ENCODE peak calls at places on chromosomes 7 and 10, in six cellular contexts. One of them, this sample, is unnamed.

GRCh38 chr7:27946351-27946750 is 206.4 kb downstream of the TAX1BP1 start:
- DNase-seq in upper lobe of right lung: no peak
- DNase-seq in neural progenitor cell: no peak
- DNase-seq in fibroblast of lung: no peak
- DNase-seq in heart left ventricle: no peak
- DNase-seq in right cardiac atrium: no peak
- DNase-seq in this sample: no peak

GRCh38 chr7:96312502-96312901 is 9.4 kb downstream of the SLC25A13 start:
- DNase-seq in upper lobe of right lung: no peak
- DNase-seq in neural progenitor cell: no peak
- DNase-seq in fibroblast of lung: no peak
- DNase-seq in heart left ventricle: no peak
- DNase-seq in right cardiac atrium: no peak
- DNase-seq in this sample: no peak

GRCh38 chr10:93287775-93288174 is 194.4 kb downstream of the MYOF start:
- DNase-seq in upper lobe of right lung: no peak
- DNase-seq in neural progenitor cell: peak; percentile 28
- DNase-seq in fibroblast of lung: no peak
- DNase-seq in heart left ventricle: no peak
- DNase-seq in right cardiac atrium: no peak
- DNase-seq in this sample: no peak

GRCh38 chr7:96329189-96329588 is 7.3 kb upstream of the SLC25A13 start:
- DNase-seq in upper lobe of right lung: no peak
- DNase-seq in neural progenitor cell: no peak
- DNase-seq in fibroblast of lung: no peak
- DNase-seq in heart left ventricle: no peak
- DNase-seq in right cardiac atrium: no peak
- DNase-seq in this sample: no peak

GRCh38 chr10:59698326-59698725 is 11.3 kb downstream of the SLC16A9 start:
- DNase-seq in upper lobe of right lung: no peak
- DNase-seq in neural progenitor cell: no peak
- DNase-seq in fibroblast of lung: no peak
- DNase-seq in heart left ventricle: no peak
- DNase-seq in right cardiac atrium: no peak
- DNase-seq in this sample: no peak

GRCh38 chr7:119254741-119255140 is 1018.2 kb upstream of the KCND2 start:
- DNase-seq in upper lobe of right lung: no peak
- DNase-seq in neural progenitor cell: no peak
- DNase-seq in fibroblast of lung: peak; percentile 2
- DNase-seq in heart left ventricle: no peak
- DNase-seq in right cardiac atrium: no peak
- DNase-seq in this sample: no peak

GRCh38 chr7:47757946-47758371 is 176.0 kb upstream of the TNS3 start:
- DNase-seq in upper lobe of right lung: peak; percentile 78
- DNase-seq in neural progenitor cell: no peak
- DNase-seq in fibroblast of lung: peak; percentile 94
- DNase-seq in heart left ventricle: peak; percentile 35
- DNase-seq in right cardiac atrium: peak; percentile 93
- DNase-seq in this sample: no peak

GRCh38 chr7:54542920-54543539 is 855 bp downstream of the VSTM2A start:
- DNase-seq in upper lobe of right lung: no peak
- DNase-seq in neural progenitor cell: peak; percentile 81
- DNase-seq in fibroblast of lung: peak; percentile 2
- DNase-seq in heart left ventricle: no peak
- DNase-seq in right cardiac atrium: no peak
- DNase-seq in this sample: no peak

GRCh38 chr7:5139998-5140397 is 50.0 kb upstream of the WIPI2 start:
- DNase-seq in upper lobe of right lung: peak; percentile 65
- DNase-seq in neural progenitor cell: peak; percentile 61
- DNase-seq in fibroblast of lung: peak; percentile 11
- DNase-seq in heart left ventricle: no peak
- DNase-seq in right cardiac atrium: peak; percentile 63
- DNase-seq in this sample: no peak

GRCh38 chr7:2024227-2024918 is 208.4 kb downstream of the MAD1L1 start:
- DNase-seq in upper lobe of right lung: peak; percentile 57
- DNase-seq in neural progenitor cell: no peak
- DNase-seq in fibroblast of lung: no peak
- DNase-seq in heart left ventricle: no peak
- DNase-seq in right cardiac atrium: peak; percentile 56
- DNase-seq in this sample: no peak

GRCh38 chr7:158527038-158527437 is 60.6 kb downstream of the PTPRN2 start:
- DNase-seq in upper lobe of right lung: no peak
- DNase-seq in neural progenitor cell: no peak
- DNase-seq in fibroblast of lung: no peak
- DNase-seq in heart left ventricle: no peak
- DNase-seq in right cardiac atrium: no peak
- DNase-seq in this sample: no peak

GRCh38 chr7:147419001-147419400 is 1171.6 kb upstream of the C7orf33 start:
- DNase-seq in upper lobe of right lung: no peak
- DNase-seq in neural progenitor cell: peak; percentile 38
- DNase-seq in fibroblast of lung: no peak
- DNase-seq in heart left ventricle: no peak
- DNase-seq in right cardiac atrium: no peak
- DNase-seq in this sample: no peak

GRCh38 chr7:44956157-44956766 is 22.6 kb downstream of the MYO1G start:
- DNase-seq in upper lobe of right lung: no peak
- DNase-seq in neural progenitor cell: no peak
- DNase-seq in fibroblast of lung: no peak
- DNase-seq in heart left ventricle: no peak
- DNase-seq in right cardiac atrium: no peak
- DNase-seq in this sample: no peak

GRCh38 chr7:99127636-99128035 is 16.3 kb downstream of the SMURF1 start:
- DNase-seq in upper lobe of right lung: no peak
- DNase-seq in neural progenitor cell: no peak
- DNase-seq in fibroblast of lung: peak; percentile 30
- DNase-seq in heart left ventricle: no peak
- DNase-seq in right cardiac atrium: no peak
- DNase-seq in this sample: no peak

GRCh38 chr7:101163281-101164070 is 1.9 kb downstream of the VGF start:
- DNase-seq in upper lobe of right lung: no peak
- DNase-seq in neural progenitor cell: peak; percentile 63
- DNase-seq in fibroblast of lung: no peak
- DNase-seq in heart left ventricle: no peak
- DNase-seq in right cardiac atrium: no peak
- DNase-seq in this sample: no peak

GRCh38 chr10:9219860-9220259 is 1165.4 kb downstream of the GATA3 start:
- DNase-seq in upper lobe of right lung: no peak
- DNase-seq in neural progenitor cell: no peak
- DNase-seq in fibroblast of lung: no peak
- DNase-seq in heart left ventricle: no peak
- DNase-seq in right cardiac atrium: no peak
- DNase-seq in this sample: no peak

GRCh38 chr10:110273474-110273873 is 31.2 kb downstream of the SMNDC1 start:
- DNase-seq in upper lobe of right lung: peak; percentile 74
- DNase-seq in neural progenitor cell: no peak
- DNase-seq in fibroblast of lung: peak; percentile 90
- DNase-seq in heart left ventricle: peak; percentile 47
- DNase-seq in right cardiac atrium: peak; percentile 87
- DNase-seq in this sample: no peak

GRCh38 chr10:99917963-99918825 is 91.6 kb downstream of the DNMBP start:
- DNase-seq in upper lobe of right lung: peak; percentile 66
- DNase-seq in neural progenitor cell: peak; percentile 86
- DNase-seq in fibroblast of lung: peak; percentile 63
- DNase-seq in heart left ventricle: peak; percentile 28
- DNase-seq in right cardiac atrium: peak; percentile 73
- DNase-seq in this sample: peak; percentile 66

GRCh38 chr7:156503195-156503594 is 137.4 kb upstream of the RNF32 start:
- DNase-seq in upper lobe of right lung: no peak
- DNase-seq in neural progenitor cell: peak; percentile 46
- DNase-seq in fibroblast of lung: peak; percentile 14
- DNase-seq in heart left ventricle: no peak
- DNase-seq in right cardiac atrium: no peak
- DNase-seq in this sample: no peak

GRCh38 chr7:71311576-71311975 is 179.6 kb downstream of the GALNT17 start:
- DNase-seq in upper lobe of right lung: no peak
- DNase-seq in neural progenitor cell: no peak
- DNase-seq in fibroblast of lung: no peak
- DNase-seq in heart left ventricle: no peak
- DNase-seq in right cardiac atrium: no peak
- DNase-seq in this sample: no peak

GRCh38 chr10:110566472-110567200 is 859 bp upstream of the SMC3 start:
- DNase-seq in upper lobe of right lung: no peak
- DNase-seq in neural progenitor cell: peak; percentile 43
- DNase-seq in fibroblast of lung: no peak
- DNase-seq in heart left ventricle: no peak
- DNase-seq in right cardiac atrium: peak; percentile 49
- DNase-seq in this sample: no peak

GRCh38 chr7:71095266-71095860 is 36.6 kb upstream of the GALNT17 start:
- DNase-seq in upper lobe of right lung: no peak
- DNase-seq in neural progenitor cell: no peak
- DNase-seq in fibroblast of lung: no peak
- DNase-seq in heart left ventricle: no peak
- DNase-seq in right cardiac atrium: no peak
- DNase-seq in this sample: no peak

DNA sequence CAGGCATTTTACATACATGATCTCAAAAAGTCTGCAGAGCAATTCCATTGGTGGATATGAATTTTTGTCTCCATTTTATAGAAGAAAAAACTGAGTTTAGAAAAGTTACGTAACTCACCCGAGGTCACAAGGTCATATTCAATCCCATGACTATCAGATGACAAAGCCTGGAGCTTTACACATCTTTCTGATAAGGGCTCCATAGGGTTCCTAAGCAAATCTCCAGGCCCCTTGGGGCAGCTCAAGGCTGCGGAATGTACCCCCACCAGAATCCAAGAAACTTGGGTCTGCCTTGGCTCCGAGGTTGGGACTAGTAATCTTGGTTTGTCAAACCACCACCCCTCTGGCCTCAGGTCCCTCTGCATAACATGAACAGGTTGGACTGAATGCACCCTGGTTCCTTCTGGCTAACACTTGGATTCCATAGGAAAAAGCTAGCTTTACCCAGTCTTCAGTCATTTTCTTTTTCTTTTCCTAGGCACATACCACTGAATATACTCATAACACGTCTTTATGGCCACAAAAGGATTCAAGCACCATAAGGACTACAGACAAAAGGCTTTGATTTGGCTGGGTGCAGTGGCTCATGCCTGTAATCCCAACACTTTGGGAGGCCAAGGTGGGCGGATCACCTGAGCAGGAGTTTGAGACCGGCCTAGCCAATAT is 55.5 kb downstream of the PIP4K2A start:
- DNase-seq in upper lobe of right lung: no peak
- DNase-seq in neural progenitor cell: no peak
- DNase-seq in fibroblast of lung: peak; percentile 26
- DNase-seq in heart left ventricle: no peak
- DNase-seq in right cardiac atrium: no peak
- DNase-seq in this sample: no peak
- H3K4me3 ChIP-seq in upper lobe of right lung: no peak overlapping the region
- H3K4me3 ChIP-seq in neural progenitor cell: no peak overlapping the region
- H3K4me3 ChIP-seq in fibroblast of lung: no peak overlapping the region
- H3K4me3 ChIP-seq in heart left ventricle: no peak overlapping the region
- H3K4me3 ChIP-seq in right cardiac atrium: no peak overlapping the region
- H3K4me3 ChIP-seq in this sample: no peak overlapping the region

GRCh38 chr10:69503896-69504265 is 52.6 kb downstream of the TSPAN15 start:
- DNase-seq in upper lobe of right lung: no peak
- DNase-seq in neural progenitor cell: no peak
- DNase-seq in fibroblast of lung: no peak
- DNase-seq in heart left ventricle: no peak
- DNase-seq in right cardiac atrium: no peak
- DNase-seq in this sample: no peak
- H3K27ac ChIP-seq in upper lobe of right lung: no peak overlapping the region
- H3K27ac ChIP-seq in neural progenitor cell: no peak overlapping the region
- H3K27ac ChIP-seq in fibroblast of lung: no peak overlapping the region
- H3K27ac ChIP-seq in heart left ventricle: no peak overlapping the region
- H3K27ac ChIP-seq in right cardiac atrium: no peak overlapping the region
- H3K27ac ChIP-seq in this sample: no peak overlapping the region

GRCh38 chr10:113051456-113051855 is 101.4 kb downstream of the TCF7L2 start:
- DNase-seq in upper lobe of right lung: no peak
- DNase-seq in neural progenitor cell: no peak
- DNase-seq in fibroblast of lung: no peak
- DNase-seq in heart left ventricle: no peak
- DNase-seq in right cardiac atrium: no peak
- DNase-seq in this sample: no peak
- H3K4me1 ChIP-seq in upper lobe of right lung: peaks cover 40% of the 10 kb centered on the region
- H3K4me1 ChIP-seq in neural progenitor cell: peaks cover 77% of the 10 kb centered on the region
- H3K4me1 ChIP-seq in fibroblast of lung: peaks cover 11% of the 10 kb centered on the region
- H3K4me1 ChIP-seq in heart left ventricle: peaks cover 12% of the 10 kb centered on the region
- H3K4me1 ChIP-seq in right cardiac atrium: peaks cover 18% of the 10 kb centered on the region
- H3K4me1 ChIP-seq in this sample: peaks cover 11% of the 10 kb centered on the region

DNA sequence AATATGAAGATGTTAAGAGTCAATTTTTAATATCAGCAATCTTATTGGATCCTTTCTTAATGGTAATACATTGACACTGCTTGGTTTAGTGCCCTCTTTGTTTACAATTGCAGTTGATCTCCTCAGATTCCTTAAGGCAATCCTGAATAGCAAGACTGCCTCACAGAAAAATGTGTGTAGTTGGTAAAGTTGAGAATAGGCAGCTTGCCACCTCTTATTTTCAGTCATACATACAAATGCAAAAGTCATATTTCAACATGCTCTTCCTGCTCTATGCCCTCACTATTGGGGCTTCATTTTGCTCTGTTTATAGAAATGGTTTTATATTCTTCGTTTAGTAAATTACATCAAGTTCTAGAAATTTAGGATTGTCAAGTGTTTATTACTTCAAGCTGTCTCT is 661.1 kb upstream of the ANKRD30A start:
- DNase-seq in upper lobe of right lung: no peak
- DNase-seq in neural progenitor cell: no peak
- DNase-seq in fibroblast of lung: no peak
- DNase-seq in heart left ventricle: no peak
- DNase-seq in right cardiac atrium: no peak
- DNase-seq in this sample: no peak
- H3K4me3 ChIP-seq in upper lobe of right lung: no peak overlapping the region
- H3K4me3 ChIP-seq in neural progenitor cell: no peak overlapping the region
- H3K4me3 ChIP-seq in fibroblast of lung: no peak overlapping the region
- H3K4me3 ChIP-seq in heart left ventricle: no peak overlapping the region
- H3K4me3 ChIP-seq in right cardiac atrium: no peak overlapping the region
- H3K4me3 ChIP-seq in this sample: no peak overlapping the region